ENCODE peak calls at places on chromosomes 11 and 22, in five cellular contexts. F is NCI-H774; M is cardiac fibroblast; Y is type B pancreatic cell; D is stimulated activated CD8-positive, alpha-beta memory T cell treated with anti-CD3 and anti-CD28 coated beads, Interleukin-15, amount 100 ng/mL, for 4 hours. Q is an unnamed sample.

GRCh38 chr11:134275534-134276395 is at the start of gene GLB1L3:
- DNase-seq in F (no peak), M (no peak), Y (no peak), D (peak; percentile 66), Q (no peak)

GRCh38 chr22:37215890-37216289 is 3.6 kb upstream of the SSTR3 start:
- DNase-seq in F (no peak), M (no peak), Y (no peak), D (no peak), Q (no peak)

GRCh38 chr11:126452256-126452655 is 96.8 kb downstream of the ST3GAL4 start:
- DNase-seq in F (no peak), M (no peak), Y (no peak), D (no peak), Q (no peak)

GRCh38 chr11:78469905-78470304 is 52.3 kb upstream of the GAB2 start:
- DNase-seq in F (no peak), M (no peak), Y (no peak), D (no peak), Q (no peak)

GRCh38 chr22:46575915-46576555 is 38.6 kb upstream of the CELSR1 start:
- DNase-seq in F (no peak), M (no peak), Y (no peak), D (no peak), Q (no peak)

GRCh38 chr11:26626346-26626745 is 54.3 kb upstream of the MUC15 start:
- DNase-seq in F (no peak), M (peak; percentile 17), Y (no peak), D (no peak), Q (no peak)

GRCh38 chr11:60345489-60345888 is 18.4 kb downstream of the MS4A6E start:
- DNase-seq in F (no peak), M (no peak), Y (no peak), D (no peak), Q (no peak)

GRCh38 chr11:111540114-111540920 is at the start of gene LAYN:
- DNase-seq in F (no peak), M (peak; percentile 47), Y (no peak), D (no peak), Q (no peak)

Q was measured in cortex of kidney.